ENCODE peak calls at places on chromosomes 3 and 15, in eight cellular contexts. One of them, this sample, is unnamed. For H3K36me3, the result is how much of the 10 kb centered on the place peaks cover.

GRCh38 chr15:76932090-76932966 is 779 bp downstream of the RCN2 start:
- DNase-seq in ovary: no peak
- DNase-seq in upper lobe of right lung: no peak
- DNase-seq in effector memory CD4-positive, alpha-beta T cell: no peak
- DNase-seq in psoas muscle: no peak
- DNase-seq in fibroblast of lung: peak
- DNase-seq in CD4-positive, CD25-positive, alpha-beta regulatory T cell: no peak
- DNase-seq in heart right ventricle: no peak
- DNase-seq in this sample: no peak

GRCh38 chr15:75723847-75724660 is 11.4 kb upstream of the CSPG4 start:
- DNase-seq in psoas muscle: peak
- DNase-seq in fibroblast of lung: peak
- DNase-seq in upper lobe of right lung: peak
- DNase-seq in heart right ventricle: peak
- DNase-seq in effector memory CD4-positive, alpha-beta T cell: peak
- DNase-seq in ovary: peak
- DNase-seq in CD4-positive, CD25-positive, alpha-beta regulatory T cell: no peak
- DNase-seq in this sample: peak

GRCh38 chr3:50264964-50265485 is 3.9 kb upstream of the SEMA3B start:
- DNase-seq in upper lobe of right lung: no peak
- DNase-seq in ovary: no peak
- DNase-seq in heart right ventricle: peak
- DNase-seq in effector memory CD4-positive, alpha-beta T cell: no peak
- DNase-seq in fibroblast of lung: no peak
- DNase-seq in CD4-positive, CD25-positive, alpha-beta regulatory T cell: no peak
- DNase-seq in psoas muscle: no peak
- DNase-seq in this sample: no peak

GRCh38 chr3:61250784-61251173 is 473 bp downstream of the FHIT start:
- DNase-seq in effector memory CD4-positive, alpha-beta T cell: no peak
- DNase-seq in upper lobe of right lung: peak
- DNase-seq in psoas muscle: no peak
- DNase-seq in fibroblast of lung: no peak
- DNase-seq in heart right ventricle: no peak
- DNase-seq in CD4-positive, CD25-positive, alpha-beta regulatory T cell: no peak
- DNase-seq in ovary: peak
- DNase-seq in this sample: peak

GRCh38 chr3:27577504-27577903 is 93.3 kb upstream of the SLC4A7 start:
- DNase-seq in ovary: no peak
- DNase-seq in effector memory CD4-positive, alpha-beta T cell: no peak
- DNase-seq in CD4-positive, CD25-positive, alpha-beta regulatory T cell: no peak
- DNase-seq in upper lobe of right lung: no peak
- DNase-seq in psoas muscle: no peak
- DNase-seq in fibroblast of lung: no peak
- DNase-seq in heart right ventricle: no peak
- DNase-seq in this sample: no peak

GRCh38 chr15:94324117-94324826 is 92.9 kb downstream of the MCTP2 start:
- DNase-seq in effector memory CD4-positive, alpha-beta T cell: no peak
- DNase-seq in psoas muscle: no peak
- DNase-seq in fibroblast of lung: peak
- DNase-seq in upper lobe of right lung: no peak
- DNase-seq in heart right ventricle: no peak
- DNase-seq in ovary: peak
- DNase-seq in CD4-positive, CD25-positive, alpha-beta regulatory T cell: peak
- DNase-seq in this sample: peak

GRCh38 chr15:33844186-33844585 is 124.1 kb upstream of the CHRM5 start:
- DNase-seq in heart right ventricle: no peak
- DNase-seq in CD4-positive, CD25-positive, alpha-beta regulatory T cell: no peak
- DNase-seq in ovary: no peak
- DNase-seq in effector memory CD4-positive, alpha-beta T cell: no peak
- DNase-seq in fibroblast of lung: no peak
- DNase-seq in psoas muscle: no peak
- DNase-seq in upper lobe of right lung: no peak
- DNase-seq in this sample: no peak

GRCh38 chr3:157531771-157532170 is 28.6 kb upstream of the VEPH1 start:
- DNase-seq in fibroblast of lung: peak
- DNase-seq in upper lobe of right lung: no peak
- DNase-seq in CD4-positive, CD25-positive, alpha-beta regulatory T cell: no peak
- DNase-seq in ovary: no peak
- DNase-seq in effector memory CD4-positive, alpha-beta T cell: no peak
- DNase-seq in psoas muscle: no peak
- DNase-seq in heart right ventricle: no peak
- DNase-seq in this sample: no peak

GRCh38 chr3:48877671-48878070 is 21.0 kb downstream of the SLC25A20 start:
- DNase-seq in CD4-positive, CD25-positive, alpha-beta regulatory T cell: no peak
- DNase-seq in heart right ventricle: no peak
- DNase-seq in psoas muscle: no peak
- DNase-seq in effector memory CD4-positive, alpha-beta T cell: no peak
- DNase-seq in upper lobe of right lung: no peak
- DNase-seq in fibroblast of lung: peak
- DNase-seq in ovary: no peak
- DNase-seq in this sample: no peak

GRCh38 chr3:177835008-177835407 is 637.7 kb upstream of the TBL1XR1 start:
- DNase-seq in effector memory CD4-positive, alpha-beta T cell: no peak
- DNase-seq in fibroblast of lung: peak
- DNase-seq in ovary: no peak
- DNase-seq in upper lobe of right lung: no peak
- DNase-seq in psoas muscle: no peak
- DNase-seq in CD4-positive, CD25-positive, alpha-beta regulatory T cell: no peak
- DNase-seq in heart right ventricle: no peak
- DNase-seq in this sample: no peak

GRCh38 chr3:88059380-88060160 is 515 bp downstream of the ZNF654 start:
- DNase-seq in psoas muscle: no peak
- DNase-seq in ovary: peak
- DNase-seq in effector memory CD4-positive, alpha-beta T cell: no peak
- DNase-seq in heart right ventricle: no peak
- DNase-seq in upper lobe of right lung: no peak
- DNase-seq in fibroblast of lung: peak
- DNase-seq in CD4-positive, CD25-positive, alpha-beta regulatory T cell: no peak
- DNase-seq in this sample: peak

GRCh38 chr3:14415501-14415900 is 13.1 kb downstream of the SLC6A6 start:
- DNase-seq in CD4-positive, CD25-positive, alpha-beta regulatory T cell: no peak
- DNase-seq in upper lobe of right lung: no peak
- DNase-seq in effector memory CD4-positive, alpha-beta T cell: no peak
- DNase-seq in fibroblast of lung: peak
- DNase-seq in psoas muscle: no peak
- DNase-seq in heart right ventricle: no peak
- DNase-seq in ovary: no peak
- DNase-seq in this sample: no peak

GRCh38 chr3:70179111-70179510 is 133.3 kb downstream of the MDFIC2 start:
- DNase-seq in upper lobe of right lung: no peak
- DNase-seq in ovary: no peak
- DNase-seq in CD4-positive, CD25-positive, alpha-beta regulatory T cell: no peak
- DNase-seq in heart right ventricle: no peak
- DNase-seq in fibroblast of lung: no peak
- DNase-seq in effector memory CD4-positive, alpha-beta T cell: no peak
- DNase-seq in psoas muscle: no peak
- DNase-seq in this sample: no peak

GRCh38 chr3:64244011-64244942 is 19.0 kb upstream of the PRICKLE2 start:
- DNase-seq in effector memory CD4-positive, alpha-beta T cell: no peak
- DNase-seq in upper lobe of right lung: no peak
- DNase-seq in fibroblast of lung: no peak
- DNase-seq in CD4-positive, CD25-positive, alpha-beta regulatory T cell: no peak
- DNase-seq in heart right ventricle: no peak
- DNase-seq in ovary: no peak
- DNase-seq in psoas muscle: no peak
- DNase-seq in this sample: no peak

GRCh38 chr3:131728898-131729297 is 226.1 kb upstream of the MRPL3 start:
- DNase-seq in upper lobe of right lung: no peak
- DNase-seq in fibroblast of lung: peak
- DNase-seq in heart right ventricle: no peak
- DNase-seq in psoas muscle: no peak
- DNase-seq in ovary: no peak
- DNase-seq in effector memory CD4-positive, alpha-beta T cell: no peak
- DNase-seq in CD4-positive, CD25-positive, alpha-beta regulatory T cell: no peak
- DNase-seq in this sample: no peak

GRCh38 chr15:44738340-44738984 is 2.1 kb downstream of the TRIM69 start:
- DNase-seq in CD4-positive, CD25-positive, alpha-beta regulatory T cell: no peak
- DNase-seq in upper lobe of right lung: no peak
- DNase-seq in psoas muscle: no peak
- DNase-seq in effector memory CD4-positive, alpha-beta T cell: no peak
- DNase-seq in ovary: no peak
- DNase-seq in heart right ventricle: no peak
- DNase-seq in fibroblast of lung: peak
- DNase-seq in this sample: no peak

GRCh38 chr3:38421679-38422336 is 31.9 kb upstream of the ACVR2B start:
- DNase-seq in CD4-positive, CD25-positive, alpha-beta regulatory T cell: no peak
- DNase-seq in effector memory CD4-positive, alpha-beta T cell: no peak
- DNase-seq in psoas muscle: no peak
- DNase-seq in heart right ventricle: no peak
- DNase-seq in ovary: no peak
- DNase-seq in upper lobe of right lung: no peak
- DNase-seq in fibroblast of lung: no peak
- DNase-seq in this sample: no peak

GRCh38 chr3:152390647-152391046 is 121.9 kb downstream of the MBNL1 start:
- DNase-seq in heart right ventricle: no peak
- DNase-seq in effector memory CD4-positive, alpha-beta T cell: no peak
- DNase-seq in fibroblast of lung: no peak
- DNase-seq in ovary: no peak
- DNase-seq in CD4-positive, CD25-positive, alpha-beta regulatory T cell: no peak
- DNase-seq in psoas muscle: no peak
- DNase-seq in upper lobe of right lung: no peak
- DNase-seq in this sample: no peak

GRCh38 chr3:152395764-152396163 is 127.0 kb downstream of the MBNL1 start:
- DNase-seq in heart right ventricle: no peak
- DNase-seq in ovary: no peak
- DNase-seq in CD4-positive, CD25-positive, alpha-beta regulatory T cell: no peak
- DNase-seq in effector memory CD4-positive, alpha-beta T cell: no peak
- DNase-seq in upper lobe of right lung: no peak
- DNase-seq in psoas muscle: no peak
- DNase-seq in fibroblast of lung: no peak
- DNase-seq in this sample: no peak

GRCh38 chr3:152391671-152392070 is 122.9 kb downstream of the MBNL1 start:
- DNase-seq in CD4-positive, CD25-positive, alpha-beta regulatory T cell: no peak
- DNase-seq in effector memory CD4-positive, alpha-beta T cell: no peak
- DNase-seq in ovary: no peak
- DNase-seq in psoas muscle: no peak
- DNase-seq in upper lobe of right lung: no peak
- DNase-seq in fibroblast of lung: no peak
- DNase-seq in heart right ventricle: no peak
- DNase-seq in this sample: no peak

GRCh38 chr3:152389316-152389934 is 120.7 kb downstream of the MBNL1 start:
- DNase-seq in heart right ventricle: no peak
- DNase-seq in fibroblast of lung: no peak
- DNase-seq in effector memory CD4-positive, alpha-beta T cell: no peak
- DNase-seq in upper lobe of right lung: no peak
- DNase-seq in psoas muscle: no peak
- DNase-seq in ovary: no peak
- DNase-seq in CD4-positive, CD25-positive, alpha-beta regulatory T cell: no peak
- DNase-seq in this sample: no peak

GRCh38 chr3:152392474-152392873 is 123.7 kb downstream of the MBNL1 start:
- DNase-seq in CD4-positive, CD25-positive, alpha-beta regulatory T cell: no peak
- DNase-seq in effector memory CD4-positive, alpha-beta T cell: no peak
- DNase-seq in ovary: no peak
- DNase-seq in psoas muscle: no peak
- DNase-seq in upper lobe of right lung: no peak
- DNase-seq in heart right ventricle: no peak
- DNase-seq in fibroblast of lung: no peak
- DNase-seq in this sample: no peak
- H3K27ac ChIP-seq in CD4-positive, CD25-positive, alpha-beta regulatory T cell: peak
- H3K27ac ChIP-seq in effector memory CD4-positive, alpha-beta T cell: no peak
- H3K27ac ChIP-seq in ovary: no peak
- H3K27ac ChIP-seq in psoas muscle: peak
- H3K27ac ChIP-seq in upper lobe of right lung: peak
- H3K27ac ChIP-seq in heart right ventricle: no peak
- H3K27ac ChIP-seq in fibroblast of lung: no peak
- H3K27ac ChIP-seq in this sample: peak

GRCh38 chr15:65877752-65878151 is 8.5 kb downstream of the RAB11A start:
- DNase-seq in effector memory CD4-positive, alpha-beta T cell: no peak
- DNase-seq in heart right ventricle: no peak
- DNase-seq in fibroblast of lung: peak
- DNase-seq in upper lobe of right lung: no peak
- DNase-seq in ovary: no peak
- DNase-seq in psoas muscle: no peak
- DNase-seq in CD4-positive, CD25-positive, alpha-beta regulatory T cell: no peak
- DNase-seq in this sample: no peak
- H3K36me3 ChIP-seq in effector memory CD4-positive, alpha-beta T cell: under half
- H3K36me3 ChIP-seq in heart right ventricle: half or more
- H3K36me3 ChIP-seq in fibroblast of lung: under half
- H3K36me3 ChIP-seq in upper lobe of right lung: half or more
- H3K36me3 ChIP-seq in ovary: under half
- H3K36me3 ChIP-seq in psoas muscle: under half
- H3K36me3 ChIP-seq in CD4-positive, CD25-positive, alpha-beta regulatory T cell: half or more
- H3K36me3 ChIP-seq in this sample: under half

GRCh38 chr15:99101501-99101900 is 3.4 kb upstream of the SYNM start:
- DNase-seq in upper lobe of right lung: no peak
- DNase-seq in CD4-positive, CD25-positive, alpha-beta regulatory T cell: no peak
- DNase-seq in psoas muscle: no peak
- DNase-seq in effector memory CD4-positive, alpha-beta T cell: no peak
- DNase-seq in ovary: no peak
- DNase-seq in heart right ventricle: no peak
- DNase-seq in fibroblast of lung: no peak
- DNase-seq in this sample: no peak

GRCh38 chr15:99102332-99103235 is 2.3 kb upstream of the SYNM start:
- DNase-seq in upper lobe of right lung: no peak
- DNase-seq in CD4-positive, CD25-positive, alpha-beta regulatory T cell: no peak
- DNase-seq in fibroblast of lung: peak
- DNase-seq in ovary: no peak
- DNase-seq in heart right ventricle: no peak
- DNase-seq in effector memory CD4-positive, alpha-beta T cell: no peak
- DNase-seq in psoas muscle: no peak
- DNase-seq in this sample: no peak

GRCh38 chr15:99105516-99106341 is 849 bp downstream of the SYNM start:
- DNase-seq in ovary: peak
- DNase-seq in upper lobe of right lung: no peak
- DNase-seq in psoas muscle: peak
- DNase-seq in effector memory CD4-positive, alpha-beta T cell: peak
- DNase-seq in heart right ventricle: peak
- DNase-seq in CD4-positive, CD25-positive, alpha-beta regulatory T cell: no peak
- DNase-seq in fibroblast of lung: peak
- DNase-seq in this sample: no peak

GRCh38 chr15:99104788-99105515 is at the start of gene SYNM:
- DNase-seq in psoas muscle: peak
- DNase-seq in heart right ventricle: peak
- DNase-seq in effector memory CD4-positive, alpha-beta T cell: no peak
- DNase-seq in upper lobe of right lung: peak
- DNase-seq in fibroblast of lung: peak
- DNase-seq in CD4-positive, CD25-positive, alpha-beta regulatory T cell: no peak
- DNase-seq in ovary: peak
- DNase-seq in this sample: peak

GRCh38 chr15:99103279-99103678 is 1.6 kb upstream of the SYNM start:
- DNase-seq in fibroblast of lung: no peak
- DNase-seq in ovary: no peak
- DNase-seq in heart right ventricle: no peak
- DNase-seq in psoas muscle: no peak
- DNase-seq in upper lobe of right lung: no peak
- DNase-seq in CD4-positive, CD25-positive, alpha-beta regulatory T cell: no peak
- DNase-seq in effector memory CD4-positive, alpha-beta T cell: no peak
- DNase-seq in this sample: no peak
- H3K4me3 ChIP-seq in fibroblast of lung: no peak
- H3K4me3 ChIP-seq in ovary: no peak
- H3K4me3 ChIP-seq in heart right ventricle: no peak
- H3K4me3 ChIP-seq in psoas muscle: no peak
- H3K4me3 ChIP-seq in upper lobe of right lung: no peak
- H3K4me3 ChIP-seq in CD4-positive, CD25-positive, alpha-beta regulatory T cell: no peak
- H3K4me3 ChIP-seq in effector memory CD4-positive, alpha-beta T cell: no peak
- H3K4me3 ChIP-seq in this sample: no peak

DNA sequence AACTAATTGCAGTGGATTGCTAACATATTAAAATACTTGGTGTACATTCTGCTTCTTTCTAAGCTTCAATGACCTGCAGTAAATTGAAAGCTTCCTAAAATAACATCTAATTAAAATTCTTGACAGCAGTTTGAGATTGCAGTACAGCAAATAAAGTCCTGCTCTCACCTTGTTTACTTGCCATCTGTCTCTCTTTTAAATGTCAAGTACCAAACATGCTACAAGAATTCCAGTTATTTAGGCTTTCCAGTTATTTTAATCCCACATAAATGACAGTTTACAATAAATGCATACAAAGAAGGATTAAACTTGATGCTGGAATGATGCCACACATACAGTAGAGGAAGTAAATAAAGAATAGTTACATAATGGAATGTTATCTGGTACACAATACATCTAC is 33.2 kb downstream of the CBLB start:
- DNase-seq in ovary: no peak
- DNase-seq in heart right ventricle: no peak
- DNase-seq in psoas muscle: no peak
- DNase-seq in upper lobe of right lung: no peak
- DNase-seq in CD4-positive, CD25-positive, alpha-beta regulatory T cell: no peak
- DNase-seq in effector memory CD4-positive, alpha-beta T cell: no peak
- DNase-seq in fibroblast of lung: no peak
- DNase-seq in this sample: no peak
- H3K27ac ChIP-seq in ovary: no peak
- H3K27ac ChIP-seq in heart right ventricle: peak
- H3K27ac ChIP-seq in psoas muscle: no peak
- H3K27ac ChIP-seq in upper lobe of right lung: no peak
- H3K27ac ChIP-seq in CD4-positive, CD25-positive, alpha-beta regulatory T cell: no peak
- H3K27ac ChIP-seq in effector memory CD4-positive, alpha-beta T cell: no peak
- H3K27ac ChIP-seq in fibroblast of lung: no peak
- H3K27ac ChIP-seq in this sample: no peak